ENCODE peak calls at places on chromosomes 3 and 15, in ten cellular contexts. I is endodermal cell, O is mammary epithelial cell, C is ovary, A is stomach, W is astrocyte of the spinal cord, X is AG04450, E is BE2C, V is fibroblast of mammary gland, Y is HCT116. U is an unnamed sample.

GRCh38 chr15:75206006-75206405 is 4.3 kb downstream of the C15orf39 start:
- DNase-seq in I (no peak), O (no peak), C (no peak), A (no peak), W (no peak), X (no peak), E (no peak), V (no peak), Y (no peak), U (no peak)

GRCh38 chr15:100759698-100760356 is 119.8 kb upstream of the ALDH1A3 start:
- DNase-seq in I (peak; percentile 71), O (peak; percentile 76), C (no peak), A (no peak), W (peak; percentile 36), X (no peak), E (no peak), V (peak; percentile 87), Y (peak; percentile 51), U (peak; percentile 91)

GRCh38 chr3:197256836-197257444 is 41.5 kb downstream of the DLG1 start:
- DNase-seq in I (no peak), O (peak; percentile 24), C (no peak), A (no peak), W (peak; percentile 74), X (peak; percentile 24), E (peak; percentile 43), V (peak; percentile 69), Y (peak; percentile 39), U (peak; percentile 57)

GRCh38 chr3:139491027-139491700 is 14.8 kb upstream of the RBP2 start:
- DNase-seq in I (no peak), O (peak; percentile 49), C (no peak), A (no peak), W (no peak), X (no peak), E (no peak), V (no peak), Y (no peak), U (peak; percentile 56)

GRCh38 chr15:67082007-67082536 is 16.7 kb downstream of the SMAD3 start:
- DNase-seq in I (no peak), O (no peak), C (no peak), A (peak; percentile 81), W (no peak), X (no peak), E (no peak), V (no peak), Y (no peak), U (no peak)

GRCh38 chr3:148882288-148882687 is 17.2 kb downstream of the CPA3 start:
- DNase-seq in I (no peak), O (no peak), C (no peak), A (no peak), W (peak; percentile 61), X (no peak), E (no peak), V (peak; percentile 78), Y (no peak), U (peak; percentile 9)

GRCh38 chr3:133967992-133968892 is 61.5 kb downstream of the SLCO2A1 start:
- DNase-seq in I (no peak), O (no peak), C (no peak), A (no peak), W (no peak), X (no peak), E (no peak), V (no peak), Y (no peak), U (no peak)

GRCh38 chr3:115523467-115523866 is 99.8 kb upstream of the GAP43 start:
- DNase-seq in I (no peak), O (no peak), C (no peak), A (no peak), W (no peak), X (no peak), E (no peak), V (no peak), Y (no peak), U (no peak)

GRCh38 chr3:64687781-64688515 is at the start of gene ADAMTS9:
- DNase-seq in I (peak; percentile 92), O (peak; percentile 71), C (peak; percentile 81), A (peak; percentile 42), W (peak; percentile 64), X (no peak), E (peak; percentile 87), V (peak; percentile 54), Y (no peak), U (peak; percentile 37)

GRCh38 chr3:79843180-79843579 is 75.4 kb upstream of the ROBO1 start:
- DNase-seq in I (no peak), O (no peak), C (no peak), A (no peak), W (peak; percentile 40), X (no peak), E (no peak), V (no peak), Y (no peak), U (no peak)
- H3K4me3 ChIP-seq in I (no peak overlapping the region), O (no peak overlapping the region), C (no peak overlapping the region), A (no peak overlapping the region), W (no peak overlapping the region), X (no peak overlapping the region), E (no peak overlapping the region), V (no peak overlapping the region), Y (no peak overlapping the region), U (no peak overlapping the region)

DNA sequence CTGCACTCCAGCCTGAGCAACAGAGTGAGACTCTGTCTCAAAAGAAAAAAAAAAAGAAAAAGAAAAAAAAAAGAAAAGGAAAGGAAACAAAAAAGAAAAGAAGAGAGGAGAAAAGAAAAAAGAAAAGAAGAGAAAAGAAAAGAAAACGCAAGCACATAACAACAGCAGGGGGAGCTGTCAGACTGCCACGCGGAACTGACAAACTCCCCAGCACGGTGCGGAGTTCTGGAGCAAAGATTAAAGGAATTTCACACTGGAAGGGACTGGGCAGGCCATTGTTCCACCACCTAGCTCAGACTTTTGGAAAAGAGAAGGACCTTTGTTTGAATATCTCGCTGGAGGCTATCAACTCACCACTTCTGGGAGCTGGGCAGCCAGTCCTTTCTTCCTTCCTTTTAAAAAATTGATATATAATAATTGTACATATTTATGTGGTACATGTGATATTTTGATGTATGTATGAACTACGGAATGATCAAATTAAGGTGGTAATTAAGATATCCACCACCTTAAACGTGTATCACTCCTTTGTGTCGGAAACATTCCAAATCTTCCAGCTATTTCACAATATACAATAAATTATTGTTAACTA is 40.5 kb downstream of the DPPA2 start:
- DNase-seq in I (peak; percentile 86), O (peak; percentile 14), C (no peak), A (peak; percentile 28), W (peak; percentile 60), X (peak; percentile 2), E (peak; percentile 30), V (peak; percentile 30), Y (peak; percentile 44), U (peak; percentile 50)
- TF ChIP-seq CTCF in I (peak; percentile 91), O (peak; percentile 38), C (no peak), A (peak; percentile 44), W (peak; percentile 78), X (peak; percentile 74), E (peak; percentile 61), V (peak; percentile 56), Y (peak; percentile 67), U (peak; percentile 61)

GRCh38 chr3:171315919-171316318 is 144.3 kb downstream of the TNIK start:
- DNase-seq in I (no peak), O (no peak), C (no peak), A (no peak), W (no peak), X (no peak), E (no peak), V (no peak), Y (no peak), U (no peak)
- H3K4me3 ChIP-seq in I (no peak overlapping the region), O (no peak overlapping the region), C (no peak overlapping the region), A (no peak overlapping the region), W (no peak overlapping the region), X (no peak overlapping the region), E (no peak overlapping the region), V (no peak overlapping the region), Y (no peak overlapping the region), U (no peak overlapping the region)

GRCh38 chr15:56739964-56740640 is 6.8 kb upstream of the ZNF280D start:
- DNase-seq in I (peak; percentile 59), O (peak; percentile 6), C (no peak), A (no peak), W (no peak), X (no peak), E (peak; percentile 37), V (peak; percentile 40), Y (peak; percentile 49), U (no peak)
- TF ChIP-seq CTCF in I (peak; percentile 64), O (peak; percentile 28), C (no peak), A (no peak), W (peak; percentile 3), X (peak; percentile 10), E (peak; percentile 68), V (peak; percentile 40), Y (peak; percentile 61), U (no peak)

GRCh38 chr15:52466134-52466701 is 62.5 kb downstream of the MYO5A start:
- DNase-seq in I (peak; percentile 72), O (no peak), C (no peak), A (peak; percentile 40), W (no peak), X (no peak), E (no peak), V (no peak), Y (no peak), U (no peak)
- H3K4me3 ChIP-seq in I (no peak overlapping the region), O (no peak overlapping the region), C (no peak overlapping the region), A (no peak overlapping the region), W (no peak overlapping the region), X (no peak overlapping the region), E (no peak overlapping the region), V (no peak overlapping the region), Y (no peak overlapping the region), U (no peak overlapping the region)

GRCh38 chr15:23628612-23629233 is 18.9 kb downstream of the MAGEL2 start:
- DNase-seq in I (peak; percentile 55), O (no peak), C (no peak), A (no peak), W (no peak), X (no peak), E (no peak), V (no peak), Y (no peak), U (no peak)

GRCh38 chr15:23629234-23629805 is 18.3 kb downstream of the MAGEL2 start:
- DNase-seq in I (no peak), O (no peak), C (no peak), A (no peak), W (no peak), X (no peak), E (no peak), V (peak; percentile 2), Y (no peak), U (peak; percentile 10)
- TF ChIP-seq CTCF in I (peak; percentile 77), O (no peak), C (no peak), A (peak; percentile 28), W (peak; percentile 48), X (peak; percentile 54), E (peak; percentile 45), V (peak; percentile 46), Y (no peak), U (peak; percentile 48)

U was measured in epithelial cell of esophagus.